ENCODE peak calls at places on chromosomes 6 and 20, in four cellular contexts. One of them, this sample, is unnamed.

GRCh38 chr6:158923801-158924498 is 76.1 kb downstream of the RSPH3 start:
- DNase-seq in NCI-H1694: no peak
- DNase-seq in left ventricle myocardium inferior: no peak
- DNase-seq in HT1080: no peak
- DNase-seq in this sample: no peak

GRCh38 chr20:63750807-63751470 is 11.4 kb downstream of the SLC2A4RG start:
- DNase-seq in NCI-H1694: no peak
- DNase-seq in left ventricle myocardium inferior: no peak
- DNase-seq in HT1080: no peak
- DNase-seq in this sample: no peak

GRCh38 chr6:130500693-130501092 is 134.9 kb downstream of the TMEM200A start:
- DNase-seq in NCI-H1694: no peak
- DNase-seq in left ventricle myocardium inferior: no peak
- DNase-seq in HT1080: peak; percentile 29
- DNase-seq in this sample: no peak

GRCh38 chr6:12715437-12715836 is 1.1 kb upstream of the PHACTR1 start:
- DNase-seq in NCI-H1694: no peak
- DNase-seq in left ventricle myocardium inferior: no peak
- DNase-seq in HT1080: no peak
- DNase-seq in this sample: no peak

GRCh38 chr20:38893485-38894090 is 32.6 kb upstream of the FAM83D start:
- DNase-seq in NCI-H1694: peak; percentile 73
- DNase-seq in left ventricle myocardium inferior: peak; percentile 67
- DNase-seq in HT1080: peak; percentile 45
- DNase-seq in this sample: peak; percentile 46

GRCh38 chr20:6576721-6577120 is 190.8 kb upstream of the BMP2 start:
- DNase-seq in NCI-H1694: no peak
- DNase-seq in left ventricle myocardium inferior: no peak
- DNase-seq in HT1080: no peak
- DNase-seq in this sample: no peak

GRCh38 chr6:15292721-15293302 is 46.9 kb downstream of the JARID2 start:
- DNase-seq in NCI-H1694: no peak
- DNase-seq in left ventricle myocardium inferior: no peak
- DNase-seq in HT1080: no peak
- DNase-seq in this sample: no peak

GRCh38 chr6:39333626-39334025 is 11.1 kb upstream of the KCNK16 start:
- DNase-seq in NCI-H1694: no peak
- DNase-seq in left ventricle myocardium inferior: no peak
- DNase-seq in HT1080: no peak
- DNase-seq in this sample: no peak

GRCh38 chr6:21132856-21133610 is 460.5 kb upstream of the SOX4 start:
- DNase-seq in NCI-H1694: peak; percentile 59
- DNase-seq in left ventricle myocardium inferior: no peak
- DNase-seq in HT1080: no peak
- DNase-seq in this sample: no peak

This sample was measured in NCI-H226.